ENCODE peak calls at places on chromosomes 7 and 10, in five cellular contexts. K is T-helper 9 cell, B is substantia nigra, Y is ureter, X is AG08396. F is an unnamed sample.

GRCh38 chr10:60299961-60300883 is 89.5 kb downstream of the ANK3 start:
- DNase-seq in K (no peak), B (no peak), Y (no peak), X (no peak), F (no peak)

GRCh38 chr7:135584362-135585353 is 26.9 kb downstream of the NUP205 start:
- DNase-seq in K (no peak), B (no peak), Y (no peak), X (no peak), F (no peak)

GRCh38 chr7:35504365-35504764 is 190.6 kb downstream of the HERPUD2 start:
- DNase-seq in K (no peak), B (no peak), Y (no peak), X (no peak), F (no peak)

GRCh38 chr7:122886357-122887081 is at the start of gene CADPS2:
- DNase-seq in K (no peak), B (peak; percentile 46), Y (peak; percentile 92), X (peak; percentile 93), F (peak; percentile 81)

GRCh38 chr10:85612833-85613232 is 753.8 kb downstream of the GRID1 start:
- DNase-seq in K (no peak), B (no peak), Y (peak; percentile 37), X (no peak), F (no peak)

GRCh38 chr10:59648711-59649201 is 60.9 kb downstream of the SLC16A9 start:
- DNase-seq in K (no peak), B (peak; percentile 12), Y (no peak), X (no peak), F (no peak)

GRCh38 chr7:130814753-130815152 is 80.7 kb upstream of the KLF14 start:
- DNase-seq in K (no peak), B (no peak), Y (no peak), X (no peak), F (no peak)

GRCh38 chr7:100220833-100221718 is 1.3 kb downstream of the PVRIG start:
- DNase-seq in K (peak; percentile 70), B (no peak), Y (no peak), X (no peak), F (no peak)

GRCh38 chr10:71053169-71053895 is 159.0 kb upstream of the UNC5B start:
- DNase-seq in K (no peak), B (no peak), Y (no peak), X (no peak), F (no peak)

GRCh38 chr7:151342102-151342646 is 562 bp downstream of the NUB1 start:
- DNase-seq in K (no peak), B (no peak), Y (no peak), X (no peak), F (no peak)